ENCODE peak calls at places on chromosomes 4 and X, in five cellular contexts. H, T, W, X and P are unnamed samples.

GRCh38 chrX:119067023-119067739 is 5.6 kb upstream of the CT47C1 start:
- DNase-seq in T (peak), X (peak), H (no peak), W (peak), P (no peak)

GRCh38 chrX:31209005-31209612 is 137.3 kb upstream of the FTHL17 start:
- DNase-seq in T (no peak), W (peak), H (no peak), X (no peak), P (no peak)

GRCh38 chrX:130174051-130174704 is 2.4 kb downstream of the RAB33A start:
- DNase-seq in W (no peak), T (no peak), H (no peak), X (no peak), P (no peak)

GRCh38 chr4:88965053-88965452 is 91.9 kb downstream of the FAM13A start:
- DNase-seq in W (no peak), X (no peak), T (no peak), H (no peak), P (no peak)

GRCh38 chr4:16224264-16224663 is 2.0 kb downstream of the TAPT1 start:
- DNase-seq in H (no peak), T (peak), W (no peak), X (peak), P (no peak)

GRCh38 chrX:136847874-136848273 is 32.7 kb downstream of the RBMX start:
- DNase-seq in X (no peak), H (no peak), T (no peak), W (no peak), P (no peak)

GRCh38 chrX:107537815-107538214 is 88.4 kb downstream of the FRMPD3 start:
- DNase-seq in W (peak), H (no peak), X (peak), T (peak), P (no peak)

GRCh38 chrX:21975827-21976226 is 35.3 kb downstream of the SMS start:
- DNase-seq in W (peak), X (no peak), H (no peak), T (no peak), P (no peak)

GRCh38 chr4:77922158-77923094 is 59.8 kb downstream of the MRPL1 start:
- DNase-seq in X (no peak), T (no peak), W (no peak), H (no peak), P (no peak)

GRCh38 chrX:44914532-44915198 is 41.7 kb downstream of the KDM6A start:
- DNase-seq in H (no peak), T (no peak), X (no peak), W (no peak), P (no peak)

GRCh38 chr4:80173387-80173786 is 23.9 kb upstream of the PRDM8 start:
- DNase-seq in W (no peak), H (no peak), T (no peak), X (peak), P (no peak)

GRCh38 chr4:7326693-7327340 is 107.9 kb downstream of the PSAPL1 start:
- DNase-seq in T (no peak), X (no peak), H (peak), W (no peak), P (no peak)

GRCh38 chr4:54092800-54093608 is 7.0 kb upstream of the GSX2 start:
- DNase-seq in W (no peak), H (no peak), X (peak), T (peak), P (no peak)

GRCh38 chrX:13966071-13966850 is 63.4 kb downstream of the GEMIN8 start:
- DNase-seq in X (no peak), T (no peak), H (no peak), W (no peak), P (no peak)

GRCh38 chr4:4647041-4647440 is 105.2 kb upstream of the STX18 start:
- DNase-seq in X (no peak), W (no peak), H (no peak), T (no peak), P (no peak)

GRCh38 chr4:140851032-140851636 is 94.9 kb upstream of the TBC1D9 start:
- DNase-seq in T (peak), W (peak), X (peak), H (no peak), P (no peak)

GRCh38 chr4:185213829-185214228 is 4.4 kb downstream of the SNX25 start:
- DNase-seq in W (no peak), H (no peak), T (no peak), X (no peak), P (no peak)

GRCh38 chr4:95439896-95440295 is 108.9 kb downstream of the UNC5C start:
- DNase-seq in W (no peak), X (peak), H (no peak), T (no peak), P (no peak)

GRCh38 chr4:36476135-36476534 is 194.7 kb downstream of the DTHD1 start:
- DNase-seq in H (no peak), T (no peak), X (no peak), W (no peak), P (no peak)

GRCh38 chr4:15964159-15964558 is 1.2 kb upstream of the FGFBP2 start:
- DNase-seq in H (no peak), W (no peak), T (peak), X (no peak), P (no peak)

GRCh38 chrX:49251325-49251724 is 13.2 kb downstream of the FOXP3 start:
- DNase-seq in T (no peak), H (no peak), X (no peak), W (no peak), P (no peak)

GRCh38 chr4:41143721-41144379 is 70.5 kb downstream of the APBB2 start:
- DNase-seq in X (no peak), W (no peak), T (no peak), H (no peak), P (no peak)

GRCh38 chr4:138512766-138513165 is 270.6 kb upstream of the SLC7A11 start:
- DNase-seq in H (no peak), W (no peak), X (no peak), T (no peak), P (no peak)

GRCh38 chr4:158997660-158998349 is 105.1 kb upstream of the RAPGEF2 start:
- DNase-seq in X (no peak), W (no peak), T (no peak), H (no peak), P (no peak)
- H3K27ac ChIP-seq in X (no peak), W (no peak), T (no peak), H (no peak), P (no peak)

GRCh38 chrX:1466232-1466661 is 13.5 kb upstream of the ASMTL start:
- DNase-seq in H (no peak), T (peak), X (no peak), W (no peak), P (peak)
- H3K27ac ChIP-seq in H (no peak), T (no peak), X (no peak), W (no peak), P (no peak)

DNA sequence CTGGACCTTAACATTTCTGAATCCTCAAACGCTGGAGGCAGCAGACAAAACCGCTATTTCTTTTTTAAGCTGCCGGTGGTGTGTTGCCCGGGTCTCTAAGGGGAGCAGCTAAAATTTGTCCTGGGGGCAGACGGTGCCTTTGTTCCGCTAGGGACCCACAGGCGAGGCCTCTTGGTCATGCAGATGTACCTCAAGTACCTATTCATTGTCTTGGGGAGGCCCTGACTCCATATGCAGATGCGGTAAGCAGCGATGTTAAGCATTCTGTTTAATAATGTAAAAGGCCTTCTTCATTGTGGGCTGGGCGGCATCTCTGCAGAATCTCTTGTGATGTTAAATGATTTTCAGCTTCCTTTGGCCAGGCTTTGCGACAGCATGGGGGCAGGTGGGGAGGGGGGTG is 98.9 kb upstream of the PJA1 start:
- DNase-seq in H (no peak), T (peak), X (peak), W (no peak), P (no peak)
- H3K27ac ChIP-seq in H (no peak), T (no peak), X (no peak), W (no peak), P (no peak)

GRCh38 chrX:134287356-134287755 is 50.4 kb downstream of the CCDC160 start:
- DNase-seq in X (no peak), T (no peak), W (no peak), H (no peak), P (no peak)
- H3K27ac ChIP-seq in X (no peak), T (no peak), W (no peak), H (no peak), P (no peak)